ENCODE peak calls at places on chromosomes 6 and 20, in five cellular contexts. Z, J, L, Y and S are unnamed samples.

GRCh38 chr6:82567621-82568020 is 204.0 kb downstream of the TPBG start:
- DNase-seq in Z (no peak), J (no peak), L (no peak), Y (no peak), S (no peak)

GRCh38 chr20:62355527-62356142 is 11.5 kb downstream of the LAMA5 start:
- DNase-seq in Z (no peak), J (peak), L (peak), Y (no peak), S (no peak)

GRCh38 chr6:96836579-96837137 is 619 bp downstream of the GPR63 start:
- DNase-seq in Z (no peak), J (no peak), L (peak), Y (no peak), S (no peak)

GRCh38 chr6:89409461-89410035 is 2.5 kb downstream of the RRAGD start:
- DNase-seq in Z (no peak), J (no peak), L (no peak), Y (no peak), S (no peak)

GRCh38 chr20:33063271-33063670 is 9.6 kb downstream of the BPIFB3 start:
- DNase-seq in Z (no peak), J (no peak), L (no peak), Y (no peak), S (no peak)

GRCh38 chr6:7650876-7651275 is 60.9 kb downstream of the SNRNP48 start:
- DNase-seq in Z (no peak), J (no peak), L (no peak), Y (no peak), S (no peak)

GRCh38 chr6:65776332-65776731 is 69.3 kb upstream of the EYS start:
- DNase-seq in Z (no peak), J (no peak), L (no peak), Y (no peak), S (no peak)

GRCh38 chr20:58987790-58988564 is 6.9 kb downstream of the NELFCD start:
- DNase-seq in Z (no peak), J (no peak), L (no peak), Y (no peak), S (no peak)

GRCh38 chr20:40582531-40582930 is 106.5 kb downstream of the MAFB start:
- DNase-seq in Z (no peak), J (no peak), L (no peak), Y (no peak), S (no peak)

GRCh38 chr20:16556299-16556698 is 16.9 kb downstream of the KIF16B start:
- DNase-seq in Z (no peak), J (no peak), L (no peak), Y (peak), S (no peak)

GRCh38 chr6:21467091-21467490 is 126.5 kb upstream of the SOX4 start:
- DNase-seq in Z (no peak), J (no peak), L (no peak), Y (no peak), S (no peak)

GRCh38 chr6:25590986-25591385 is 61.0 kb upstream of the SCGN start:
- DNase-seq in Z (no peak), J (no peak), L (no peak), Y (no peak), S (no peak)

GRCh38 chr20:40101479-40102032 is 587.5 kb downstream of the MAFB start:
- DNase-seq in Z (no peak), J (no peak), L (no peak), Y (no peak), S (no peak)

GRCh38 chr6:63803371-63803770 is 167.8 kb downstream of the PHF3 start:
- DNase-seq in Z (no peak), J (no peak), L (no peak), Y (no peak), S (no peak)

GRCh38 chr20:57330998-57331397 is 1.4 kb downstream of the SPO11 start:
- DNase-seq in Z (peak), J (no peak), L (no peak), Y (peak), S (no peak)

DNA sequence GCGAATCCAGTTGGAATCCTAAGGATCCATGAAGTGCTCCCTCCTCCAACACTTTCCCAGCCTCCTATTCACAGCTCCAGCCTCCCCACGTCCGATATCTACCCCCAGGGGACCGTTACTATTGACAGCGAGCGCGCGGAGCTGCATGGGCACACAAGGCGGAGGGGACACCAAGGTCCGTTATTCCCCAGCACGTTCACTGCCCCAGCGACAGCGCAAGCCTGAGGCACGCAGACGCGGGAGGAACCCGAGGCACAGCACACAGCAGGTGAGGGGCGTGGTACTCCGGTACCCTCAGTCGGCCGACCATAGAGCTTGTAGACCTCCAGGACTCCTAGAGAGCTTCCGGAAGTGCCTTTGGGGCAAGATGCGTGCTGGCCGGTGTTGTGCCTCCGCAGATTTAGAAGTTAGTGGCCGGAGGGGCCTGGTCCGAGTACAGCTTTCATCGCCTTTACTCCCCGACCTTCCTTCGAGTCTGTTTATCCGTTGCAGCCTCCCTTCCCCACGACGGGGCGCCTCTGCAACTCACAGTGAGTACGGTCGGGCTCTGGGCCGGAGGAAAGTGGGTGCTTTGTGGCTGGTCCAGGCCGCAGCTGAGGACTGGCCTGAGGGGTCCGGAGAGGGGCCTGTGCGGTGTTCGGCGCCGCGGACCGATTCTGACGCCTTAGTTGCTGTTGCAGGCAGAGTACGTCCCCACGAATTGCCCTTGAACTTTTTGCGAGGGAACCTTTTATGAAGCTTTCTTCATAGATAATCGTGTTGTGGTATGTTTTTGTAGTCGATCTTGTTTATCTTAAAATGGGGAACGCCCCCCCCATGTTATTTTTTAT is at the start of gene ZKSCAN8:
- DNase-seq in Z (peak), J (peak), L (peak), Y (peak), S (peak)
- TF ChIP-seq POLR2A in Z (no peak), J (no peak), L (peak), Y (peak), S (no peak)

DNA sequence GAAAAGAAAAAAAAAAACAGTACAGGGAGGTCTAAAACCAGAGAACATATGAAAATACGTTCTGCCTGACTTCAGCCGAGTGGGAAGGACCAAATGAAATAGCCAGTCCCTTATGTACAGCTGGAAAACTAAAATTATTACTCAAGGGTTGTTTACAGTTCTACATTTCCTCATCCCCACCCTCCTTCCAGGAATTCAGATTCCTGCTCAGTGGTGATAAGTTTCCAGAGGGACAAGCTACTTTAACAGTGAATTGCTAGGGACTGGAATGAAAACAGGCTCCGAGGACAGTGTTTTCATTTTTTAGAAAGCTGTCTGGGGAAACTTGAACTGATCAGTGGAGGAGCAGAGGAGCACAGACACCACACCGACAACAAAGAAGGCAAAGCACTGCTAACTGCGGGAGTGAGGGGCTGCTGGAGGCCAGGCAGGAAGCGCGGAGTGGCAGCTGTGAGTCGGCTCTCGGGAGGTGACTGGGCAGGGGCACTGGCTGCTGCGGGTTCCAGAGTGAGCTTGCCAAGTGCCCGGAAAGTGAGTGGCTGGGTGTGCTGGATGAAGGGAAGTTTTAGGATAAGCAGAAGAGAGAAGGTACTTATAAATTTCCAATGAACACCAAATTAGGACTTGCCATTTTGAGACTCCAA is 322.2 kb downstream of the ESR1 start:
- DNase-seq in Z (no peak), J (no peak), L (peak), Y (no peak), S (no peak)
- TF ChIP-seq POLR2A in Z (no peak), J (no peak), L (no peak), Y (no peak), S (no peak)

GRCh38 chr6:30841644-30842504 is 42.4 kb upstream of the DDR1 start:
- DNase-seq in Z (no peak), J (no peak), L (no peak), Y (no peak), S (no peak)
- TF ChIP-seq POLR2A in Z (no peak), J (no peak), L (no peak), Y (no peak), S (no peak)

GRCh38 chr6:41942045-41942851 is 640 bp upstream of the CCND3 start:
- DNase-seq in Z (no peak), J (no peak), L (peak), Y (no peak), S (no peak)

GRCh38 chr6:41940759-41941279 is 789 bp downstream of the CCND3 start:
- DNase-seq in Z (no peak), J (peak), L (peak), Y (peak), S (no peak)

GRCh38 chr6:41939091-41939847 is 2.3 kb downstream of the CCND3 start:
- DNase-seq in Z (no peak), J (no peak), L (no peak), Y (peak), S (no peak)

GRCh38 chr6:41939848-41940758 is 1.5 kb downstream of the CCND3 start:
- DNase-seq in Z (no peak), J (no peak), L (no peak), Y (peak), S (no peak)

GRCh38 chr6:41941280-41942044 is at the start of gene CCND3:
- DNase-seq in Z (peak), J (peak), L (peak), Y (peak), S (peak)
- TF ChIP-seq POLR2A in Z (no peak), J (no peak), L (peak), Y (peak), S (no peak)

DNA sequence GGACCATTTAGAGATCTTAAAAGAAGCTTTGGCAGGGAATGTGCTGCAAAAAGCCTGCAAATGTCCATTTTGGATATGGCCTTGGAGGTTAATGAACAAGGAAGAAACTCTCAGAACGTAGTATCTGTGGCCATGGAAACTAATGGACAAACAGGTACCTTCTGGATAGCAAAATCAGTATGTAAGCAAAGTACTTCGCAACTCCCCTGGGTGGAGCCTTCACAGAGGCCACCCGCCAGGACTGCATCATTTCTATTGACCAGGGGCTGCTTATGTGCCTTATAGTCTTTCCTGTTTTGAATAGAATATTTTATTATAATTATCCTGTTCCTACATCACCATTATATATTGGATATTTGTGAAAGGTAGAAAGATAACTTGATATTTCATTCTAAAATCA is 510.8 kb upstream of the SYNCRIP start:
- DNase-seq in Z (no peak), J (no peak), L (no peak), Y (no peak), S (no peak)
- TF ChIP-seq POLR2A in Z (no peak), J (no peak), L (no peak), Y (no peak), S (no peak)

DNA sequence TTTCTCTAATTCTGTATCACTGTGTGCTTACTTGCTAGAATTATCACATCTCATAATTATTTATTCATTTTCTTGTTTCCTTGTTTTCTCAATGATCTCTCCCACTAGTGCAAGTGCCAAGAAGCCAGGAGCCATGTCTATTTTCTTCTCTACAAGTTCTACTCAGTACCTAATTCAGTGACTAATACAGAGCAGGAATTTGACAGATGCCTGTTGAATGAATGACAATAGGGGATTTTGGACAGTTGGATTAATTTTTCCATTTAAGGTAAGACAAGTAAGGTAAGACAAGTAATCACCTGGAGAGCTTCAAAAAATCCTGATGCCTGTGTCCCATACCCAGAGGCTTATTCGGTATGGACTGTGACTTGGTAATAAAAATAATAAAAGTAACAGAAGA is 81.0 kb downstream of the EDN1 start:
- DNase-seq in Z (no peak), J (no peak), L (no peak), Y (no peak), S (no peak)
- TF ChIP-seq POLR2A in Z (no peak), J (no peak), L (no peak), Y (no peak), S (no peak)

DNA sequence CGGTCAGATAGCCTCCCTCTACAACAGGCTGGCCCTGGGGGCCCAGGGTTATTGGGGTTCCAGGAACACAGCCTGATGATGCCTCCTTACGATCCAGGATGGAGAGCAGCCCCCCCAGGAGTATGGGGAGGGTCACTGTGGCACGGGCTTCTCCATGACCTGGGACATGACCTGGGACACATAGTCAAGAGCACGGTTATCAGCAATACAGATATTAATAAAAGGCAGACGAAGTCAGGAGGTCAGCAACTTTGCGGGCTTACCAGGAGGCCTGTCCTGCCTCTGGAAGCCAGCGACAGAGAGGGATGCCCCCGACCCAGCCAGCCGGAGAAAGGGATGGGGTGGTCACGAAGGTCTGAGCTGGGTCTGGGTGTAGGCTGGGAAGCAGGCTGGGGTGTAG is 795 bp downstream of the MMP24OS start:
- DNase-seq in Z (no peak), J (no peak), L (no peak), Y (no peak), S (no peak)
- TF ChIP-seq POLR2A in Z (no peak), J (no peak), L (no peak), Y (no peak), S (no peak)

DNA sequence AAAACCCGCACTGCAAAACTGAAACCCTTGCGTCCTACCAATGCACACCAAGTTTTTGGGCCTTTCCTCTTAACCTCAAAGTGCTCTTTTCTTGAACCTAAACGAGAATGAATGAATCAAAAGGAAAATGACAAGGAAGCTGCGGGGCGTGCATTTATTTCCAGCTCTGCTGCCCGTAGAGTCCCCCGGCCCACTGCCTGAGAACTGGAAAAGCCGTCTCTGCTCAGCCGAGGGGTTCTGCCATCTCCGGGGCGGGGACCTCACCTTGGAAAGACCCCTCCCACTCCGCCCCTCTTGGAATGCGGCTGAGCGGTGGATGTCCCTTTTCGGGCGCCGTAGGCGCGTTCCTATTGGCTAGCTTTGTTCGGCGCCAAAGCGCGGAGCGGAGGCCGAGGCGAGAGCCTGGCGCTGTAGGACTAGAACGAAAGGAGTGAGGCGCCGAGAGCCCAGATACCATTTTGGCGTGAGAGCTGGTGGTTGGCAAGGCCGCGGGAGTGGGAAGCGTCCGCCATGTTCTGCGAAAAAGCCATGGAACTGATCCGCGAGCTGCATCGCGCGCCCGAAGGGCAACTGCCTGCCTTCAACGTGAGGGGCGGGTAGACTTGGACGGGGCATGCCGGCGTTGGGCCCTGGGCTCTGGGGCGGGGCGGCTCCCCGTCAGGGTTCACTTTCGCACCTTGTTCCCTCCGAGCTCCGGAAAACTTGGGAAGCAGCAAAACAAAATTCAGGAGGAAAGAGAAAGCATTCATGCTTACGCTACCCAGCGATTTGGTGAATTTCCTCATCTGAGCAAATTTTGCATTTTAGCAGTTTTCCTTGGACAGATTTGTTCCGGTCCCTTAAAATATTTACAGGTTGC is at the start of gene GINS1:
- DNase-seq in Z (peak), J (peak), L (peak), Y (peak), S (peak)
- TF ChIP-seq POLR2A in Z (no peak), J (no peak), L (peak), Y (peak), S (peak)

DNA sequence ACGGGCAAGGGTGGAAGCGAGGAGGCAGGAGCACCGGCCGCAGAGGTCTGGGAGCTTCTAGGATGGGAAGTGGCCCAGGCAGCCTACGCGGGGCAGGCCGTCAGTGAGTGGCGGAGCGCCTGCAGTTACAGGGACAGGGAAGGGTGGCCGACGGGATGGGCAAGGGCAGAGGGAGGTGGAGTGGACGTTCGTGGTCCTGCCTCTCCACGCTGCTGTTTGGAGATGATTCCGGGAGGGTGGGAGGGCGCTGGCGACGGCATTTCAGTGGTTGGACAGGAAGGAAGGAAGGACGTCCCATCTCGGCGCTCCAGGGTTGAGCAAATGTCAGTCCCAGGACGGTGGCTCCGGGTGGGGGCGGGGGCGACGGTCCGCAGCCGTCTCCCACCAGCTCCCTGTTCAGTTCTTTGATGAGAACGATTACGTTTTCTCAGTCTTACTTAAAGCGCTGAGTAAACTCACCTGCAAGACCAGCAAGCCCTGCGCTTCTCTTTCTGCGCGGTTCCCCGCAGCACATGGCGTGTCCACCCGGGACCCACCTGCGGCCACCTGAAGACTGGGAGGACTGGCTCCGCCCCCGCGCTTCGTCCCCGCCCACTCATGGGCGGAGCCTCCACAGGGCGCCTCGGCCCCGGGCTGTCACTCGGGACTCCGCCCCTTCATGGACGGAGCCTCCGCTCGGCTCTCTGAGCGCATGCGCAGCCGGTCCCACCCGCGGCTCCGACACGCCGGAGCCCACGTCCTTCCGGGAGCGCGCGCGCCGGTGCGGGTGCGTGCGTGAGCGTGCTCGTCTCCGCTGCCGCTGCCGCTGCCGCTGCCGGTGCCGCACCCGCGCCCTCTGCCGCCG is at the start of gene DNAJC5:
- DNase-seq in Z (peak), J (peak), L (peak), Y (peak), S (peak)
- TF ChIP-seq POLR2A in Z (no peak), J (no peak), L (no peak), Y (peak), S (peak)